ENCODE peak calls at places on chromosomes 3 and 15, in six cellular contexts. One of them, this sample, is unnamed.

GRCh38 chr3:25565807-25566206 is 98.9 kb downstream of the TOP2B start:
- DNase-seq in neuronal stem cell: no peak
- DNase-seq in PC-3: no peak
- DNase-seq in A549: no peak
- DNase-seq in fibroblast of lung: no peak
- DNase-seq in HCT116: no peak
- DNase-seq in this sample: no peak

GRCh38 chr3:17384567-17385296 is 357.7 kb downstream of the TBC1D5 start:
- DNase-seq in neuronal stem cell: no peak
- DNase-seq in PC-3: no peak
- DNase-seq in A549: peak
- DNase-seq in fibroblast of lung: peak
- DNase-seq in HCT116: no peak
- DNase-seq in this sample: no peak

GRCh38 chr3:111761309-111761795 is 97.7 kb upstream of the PHLDB2 start:
- DNase-seq in neuronal stem cell: no peak
- DNase-seq in PC-3: peak
- DNase-seq in A549: peak
- DNase-seq in fibroblast of lung: peak
- DNase-seq in HCT116: no peak
- DNase-seq in this sample: no peak

GRCh38 chr3:94500146-94500545 is 437.3 kb downstream of the NSUN3 start:
- DNase-seq in neuronal stem cell: no peak
- DNase-seq in PC-3: no peak
- DNase-seq in A549: no peak
- DNase-seq in fibroblast of lung: no peak
- DNase-seq in HCT116: no peak
- DNase-seq in this sample: no peak

GRCh38 chr15:61047783-61048182 is 181.3 kb downstream of the RORA start:
- DNase-seq in neuronal stem cell: no peak
- DNase-seq in PC-3: no peak
- DNase-seq in A549: no peak
- DNase-seq in fibroblast of lung: no peak
- DNase-seq in HCT116: no peak
- DNase-seq in this sample: no peak

GRCh38 chr3:161096771-161097367 is 8.3 kb downstream of the B3GALNT1 start:
- DNase-seq in neuronal stem cell: no peak
- DNase-seq in PC-3: peak
- DNase-seq in A549: peak
- DNase-seq in fibroblast of lung: no peak
- DNase-seq in HCT116: no peak
- DNase-seq in this sample: peak

GRCh38 chr3:100124116-100124767 is 9.9 kb upstream of the FILIP1L start:
- DNase-seq in neuronal stem cell: no peak
- DNase-seq in PC-3: no peak
- DNase-seq in A549: no peak
- DNase-seq in fibroblast of lung: no peak
- DNase-seq in HCT116: no peak
- DNase-seq in this sample: no peak

GRCh38 chr3:32376098-32376497 is 15.6 kb upstream of the CMTM7 start:
- DNase-seq in neuronal stem cell: no peak
- DNase-seq in PC-3: peak
- DNase-seq in A549: no peak
- DNase-seq in fibroblast of lung: peak
- DNase-seq in HCT116: no peak
- DNase-seq in this sample: no peak

GRCh38 chr3:52705438-52705687 is 228 bp downstream of the GLT8D1 start:
- DNase-seq in neuronal stem cell: no peak
- DNase-seq in PC-3: no peak
- DNase-seq in A549: no peak
- DNase-seq in fibroblast of lung: no peak
- DNase-seq in HCT116: no peak
- DNase-seq in this sample: no peak

GRCh38 chr15:32936283-32936918 is 218.6 kb downstream of the GREM1 start:
- DNase-seq in neuronal stem cell: no peak
- DNase-seq in PC-3: peak
- DNase-seq in A549: peak
- DNase-seq in fibroblast of lung: peak
- DNase-seq in HCT116: peak
- DNase-seq in this sample: no peak

GRCh38 chr3:38147434-38147833 is 9.0 kb downstream of the MYD88 start:
- DNase-seq in neuronal stem cell: no peak
- DNase-seq in PC-3: no peak
- DNase-seq in A549: no peak
- DNase-seq in fibroblast of lung: no peak
- DNase-seq in HCT116: no peak
- DNase-seq in this sample: no peak

GRCh38 chr3:169241928-169242751 is 421.4 kb downstream of the MECOM start:
- DNase-seq in neuronal stem cell: peak
- DNase-seq in PC-3: no peak
- DNase-seq in A549: no peak
- DNase-seq in fibroblast of lung: peak
- DNase-seq in HCT116: no peak
- DNase-seq in this sample: peak

GRCh38 chr3:163561151-163561550 is 1517.1 kb downstream of the SI start:
- DNase-seq in neuronal stem cell: peak
- DNase-seq in PC-3: no peak
- DNase-seq in A549: no peak
- DNase-seq in fibroblast of lung: no peak
- DNase-seq in HCT116: no peak
- DNase-seq in this sample: no peak

GRCh38 chr3:196603683-196604082 is 35.2 kb downstream of the FBXO45 start:
- DNase-seq in neuronal stem cell: no peak
- DNase-seq in PC-3: no peak
- DNase-seq in A549: no peak
- DNase-seq in fibroblast of lung: no peak
- DNase-seq in HCT116: no peak
- DNase-seq in this sample: no peak

GRCh38 chr3:152688313-152688712 is 146.6 kb upstream of the P2RY1 start:
- DNase-seq in neuronal stem cell: no peak
- DNase-seq in PC-3: peak
- DNase-seq in A549: peak
- DNase-seq in fibroblast of lung: no peak
- DNase-seq in HCT116: no peak
- DNase-seq in this sample: peak

GRCh38 chr3:105970283-105970682 is 101.5 kb upstream of the CBLB start:
- DNase-seq in neuronal stem cell: no peak
- DNase-seq in PC-3: peak
- DNase-seq in A549: peak
- DNase-seq in fibroblast of lung: peak
- DNase-seq in HCT116: no peak
- DNase-seq in this sample: no peak

GRCh38 chr3:150469031-150469930 is 61.2 kb downstream of the TSC22D2 start:
- DNase-seq in neuronal stem cell: no peak
- DNase-seq in PC-3: peak
- DNase-seq in A549: peak
- DNase-seq in fibroblast of lung: peak
- DNase-seq in HCT116: peak
- DNase-seq in this sample: peak

GRCh38 chr15:78597583-78597982 is 23.2 kb downstream of the CHRNA3 start:
- DNase-seq in neuronal stem cell: no peak
- DNase-seq in PC-3: no peak
- DNase-seq in A549: no peak
- DNase-seq in fibroblast of lung: no peak
- DNase-seq in HCT116: no peak
- DNase-seq in this sample: no peak

GRCh38 chr3:9253327-9253726 is 3.9 kb upstream of the SRGAP3 start:
- DNase-seq in neuronal stem cell: no peak
- DNase-seq in PC-3: peak
- DNase-seq in A549: no peak
- DNase-seq in fibroblast of lung: no peak
- DNase-seq in HCT116: no peak
- DNase-seq in this sample: peak

GRCh38 chr3:135009014-135009413 is 214.0 kb downstream of the EPHB1 start:
- DNase-seq in neuronal stem cell: no peak
- DNase-seq in PC-3: no peak
- DNase-seq in A549: no peak
- DNase-seq in fibroblast of lung: no peak
- DNase-seq in HCT116: no peak
- DNase-seq in this sample: no peak

GRCh38 chr3:184338538-184338945 is 1.1 kb downstream of the FAM131A start:
- DNase-seq in neuronal stem cell: peak
- DNase-seq in PC-3: no peak
- DNase-seq in A549: no peak
- DNase-seq in fibroblast of lung: peak
- DNase-seq in HCT116: no peak
- DNase-seq in this sample: peak

GRCh38 chr3:20054549-20054987 is 14.3 kb downstream of the KAT2B start:
- DNase-seq in neuronal stem cell: no peak
- DNase-seq in PC-3: peak
- DNase-seq in A549: peak
- DNase-seq in fibroblast of lung: peak
- DNase-seq in HCT116: peak
- DNase-seq in this sample: no peak

GRCh38 chr15:60605879-60606304 is 127.0 kb upstream of the ICE2 start:
- DNase-seq in neuronal stem cell: no peak
- DNase-seq in PC-3: no peak
- DNase-seq in A549: no peak
- DNase-seq in fibroblast of lung: peak
- DNase-seq in HCT116: no peak
- DNase-seq in this sample: no peak

GRCh38 chr15:47293763-47294162 is 423.5 kb upstream of the SEMA6D start:
- DNase-seq in neuronal stem cell: no peak
- DNase-seq in PC-3: no peak
- DNase-seq in A549: no peak
- DNase-seq in fibroblast of lung: peak
- DNase-seq in HCT116: no peak
- DNase-seq in this sample: no peak

GRCh38 chr3:186287723-186288122 is 74.3 kb downstream of the DGKG start:
- DNase-seq in neuronal stem cell: no peak
- DNase-seq in PC-3: peak
- DNase-seq in A549: no peak
- DNase-seq in fibroblast of lung: peak
- DNase-seq in HCT116: no peak
- DNase-seq in this sample: no peak

GRCh38 chr3:4376499-4376898 is 73.3 kb downstream of the SETMAR start:
- DNase-seq in neuronal stem cell: no peak
- DNase-seq in PC-3: peak
- DNase-seq in A549: no peak
- DNase-seq in fibroblast of lung: no peak
- DNase-seq in HCT116: no peak
- DNase-seq in this sample: no peak

GRCh38 chr3:189372205-189372764 is 200.5 kb downstream of the TPRG1 start:
- DNase-seq in neuronal stem cell: no peak
- DNase-seq in PC-3: no peak
- DNase-seq in A549: no peak
- DNase-seq in fibroblast of lung: no peak
- DNase-seq in HCT116: no peak
- DNase-seq in this sample: no peak

GRCh38 chr3:146390006-146390772 is 79.2 kb downstream of the PLSCR2 start:
- DNase-seq in neuronal stem cell: no peak
- DNase-seq in PC-3: no peak
- DNase-seq in A549: no peak
- DNase-seq in fibroblast of lung: no peak
- DNase-seq in HCT116: no peak
- DNase-seq in this sample: no peak

GRCh38 chr3:195260286-195260905 is 10.6 kb downstream of the XXYLT1 start:
- DNase-seq in neuronal stem cell: peak
- DNase-seq in PC-3: peak
- DNase-seq in A549: no peak
- DNase-seq in fibroblast of lung: no peak
- DNase-seq in HCT116: no peak
- DNase-seq in this sample: peak

GRCh38 chr15:59918994-59919951 is 84.8 kb upstream of the FOXB1 start:
- DNase-seq in neuronal stem cell: no peak
- DNase-seq in PC-3: peak
- DNase-seq in A549: peak
- DNase-seq in fibroblast of lung: no peak
- DNase-seq in HCT116: no peak
- DNase-seq in this sample: no peak

GRCh38 chr15:46312133-46312740 is 677.4 kb downstream of the SQOR start:
- DNase-seq in neuronal stem cell: peak
- DNase-seq in PC-3: peak
- DNase-seq in A549: peak
- DNase-seq in fibroblast of lung: peak
- DNase-seq in HCT116: peak
- DNase-seq in this sample: peak

GRCh38 chr3:140467104-140467577 is 210.7 kb upstream of the TRIM42 start:
- DNase-seq in neuronal stem cell: peak
- DNase-seq in PC-3: peak
- DNase-seq in A549: peak
- DNase-seq in fibroblast of lung: no peak
- DNase-seq in HCT116: peak
- DNase-seq in this sample: no peak

GRCh38 chr3:52126500-52126899 is 27.7 kb downstream of the POC1A start:
- DNase-seq in neuronal stem cell: no peak
- DNase-seq in PC-3: no peak
- DNase-seq in A549: no peak
- DNase-seq in fibroblast of lung: no peak
- DNase-seq in HCT116: no peak
- DNase-seq in this sample: no peak

GRCh38 chr3:23876901-23877300 is 39.9 kb downstream of the NKIRAS1 start:
- DNase-seq in neuronal stem cell: no peak
- DNase-seq in PC-3: no peak
- DNase-seq in A549: no peak
- DNase-seq in fibroblast of lung: no peak
- DNase-seq in HCT116: no peak
- DNase-seq in this sample: no peak
- H3K4me2 ChIP-seq in neuronal stem cell: no peak
- H3K4me2 ChIP-seq in PC-3: peak
- H3K4me2 ChIP-seq in A549: peak
- H3K4me2 ChIP-seq in fibroblast of lung: peak
- H3K4me2 ChIP-seq in HCT116: no peak
- H3K4me2 ChIP-seq in this sample: no peak

GRCh38 chr15:74664028-74664616 is 31.7 kb downstream of the EDC3 start:
- DNase-seq in neuronal stem cell: no peak
- DNase-seq in PC-3: peak
- DNase-seq in A549: peak
- DNase-seq in fibroblast of lung: peak
- DNase-seq in HCT116: no peak
- DNase-seq in this sample: no peak
- H3K4me2 ChIP-seq in neuronal stem cell: no peak
- H3K4me2 ChIP-seq in PC-3: peak
- H3K4me2 ChIP-seq in A549: peak
- H3K4me2 ChIP-seq in fibroblast of lung: no peak
- H3K4me2 ChIP-seq in HCT116: no peak
- H3K4me2 ChIP-seq in this sample: no peak

DNA sequence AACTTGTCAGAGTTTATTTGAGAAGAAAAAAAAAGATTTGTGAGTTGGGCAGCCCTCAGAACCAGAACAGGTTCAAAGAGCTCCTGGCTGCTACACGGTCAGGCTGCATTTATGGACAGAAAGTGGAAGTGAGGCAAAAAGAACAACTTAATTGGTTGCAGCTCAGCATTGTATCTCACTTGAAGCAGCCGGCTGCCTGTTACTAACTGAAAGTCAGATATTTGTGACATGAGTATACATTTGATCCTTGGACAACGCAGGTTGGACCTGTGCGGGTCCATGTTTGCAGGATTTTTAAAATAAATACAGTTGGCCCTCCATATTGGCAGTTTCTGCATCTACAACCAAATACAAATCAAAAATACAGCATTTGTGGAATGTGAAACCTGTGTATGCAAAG is 7.5 kb upstream of the ALDH1L1 start:
- DNase-seq in neuronal stem cell: no peak
- DNase-seq in PC-3: no peak
- DNase-seq in A549: no peak
- DNase-seq in fibroblast of lung: no peak
- DNase-seq in HCT116: no peak
- DNase-seq in this sample: no peak
- H3K4me2 ChIP-seq in neuronal stem cell: no peak
- H3K4me2 ChIP-seq in PC-3: no peak
- H3K4me2 ChIP-seq in A549: no peak
- H3K4me2 ChIP-seq in fibroblast of lung: no peak
- H3K4me2 ChIP-seq in HCT116: no peak
- H3K4me2 ChIP-seq in this sample: no peak

GRCh38 chr3:71602256-71602655 is 18.7 kb upstream of the FOXP1 start:
- DNase-seq in neuronal stem cell: no peak
- DNase-seq in PC-3: no peak
- DNase-seq in A549: no peak
- DNase-seq in fibroblast of lung: no peak
- DNase-seq in HCT116: no peak
- DNase-seq in this sample: no peak
- H3K4me2 ChIP-seq in neuronal stem cell: no peak
- H3K4me2 ChIP-seq in PC-3: peak
- H3K4me2 ChIP-seq in A549: peak
- H3K4me2 ChIP-seq in fibroblast of lung: no peak
- H3K4me2 ChIP-seq in HCT116: no peak
- H3K4me2 ChIP-seq in this sample: no peak

This sample was measured in H9.